ENCODE peak calls at places on chromosomes 1 and 21, in seven cellular contexts. Q, O, N, S, L, P and C are unnamed samples.

GRCh38 chr1:201779351-201779880 is 49.5 kb upstream of the IPO9 start:
- DNase-seq in N (no peak), P (no peak), S (no peak), O (no peak), L (no peak), Q (no peak), C (no peak)

GRCh38 chr1:165645654-165646366 is 14.8 kb downstream of the MGST3 start:
- DNase-seq in N (no peak), L (no peak), S (no peak), Q (peak), P (no peak), O (no peak), C (no peak)

GRCh38 chr1:14149431-14149830 is 449.1 kb upstream of the KAZN start:
- DNase-seq in P (no peak), O (no peak), N (no peak), S (no peak), Q (peak), L (no peak), C (no peak)

GRCh38 chr1:145824499-145824842 is 471 bp downstream of the POLR3C start:
- DNase-seq in N (no peak), L (no peak), Q (no peak), O (no peak), S (no peak), P (no peak), C (no peak)

GRCh38 chr1:22471078-22471477 is 19.4 kb downstream of the ZBTB40 start:
- DNase-seq in N (no peak), O (no peak), Q (peak), L (no peak), S (peak), P (no peak), C (no peak)

GRCh38 chr1:208201241-208201640 is 42.9 kb downstream of the PLXNA2 start:
- DNase-seq in O (no peak), N (no peak), L (no peak), P (no peak), Q (peak), S (peak), C (no peak)

GRCh38 chr1:54335396-54336056 is 70.7 kb downstream of the SSBP3 start:
- DNase-seq in N (peak), P (no peak), S (peak), L (no peak), O (no peak), Q (peak), C (no peak)

GRCh38 chr1:29342351-29342750 is 106.0 kb downstream of the PTPRU start:
- DNase-seq in L (no peak), O (no peak), N (no peak), S (no peak), Q (no peak), P (no peak), C (no peak)

GRCh38 chr1:59671066-59671952 is 143.4 kb upstream of the HOOK1 start:
- DNase-seq in P (no peak), L (no peak), N (no peak), S (no peak), O (no peak), Q (no peak), C (no peak)

GRCh38 chr1:58584082-58584895 is 7.2 kb upstream of the TACSTD2 start:
- DNase-seq in P (peak), L (no peak), N (no peak), Q (peak), O (no peak), S (peak), C (no peak)

GRCh38 chr1:246317723-246318359 is 189.2 kb downstream of the SMYD3 start:
- DNase-seq in N (no peak), L (no peak), O (no peak), Q (peak), P (no peak), S (no peak), C (no peak)

GRCh38 chr21:15088483-15088882 is 23.7 kb upstream of the NRIP1 start:
- DNase-seq in L (no peak), P (no peak), O (no peak), S (no peak), Q (no peak), N (no peak), C (no peak)

GRCh38 chr1:234608720-234609527 is 1.1 kb downstream of the IRF2BP2 start:
- DNase-seq in L (peak), N (no peak), O (no peak), S (peak), Q (peak), P (no peak), C (no peak)

GRCh38 chr1:155105604-155106011 is 22.1 kb upstream of the EFNA1 start:
- DNase-seq in Q (no peak), N (no peak), S (no peak), O (no peak), L (no peak), P (no peak), C (no peak)

GRCh38 chr1:63643926-63644325 is 50.7 kb downstream of the PGM1 start:
- DNase-seq in P (no peak), N (no peak), S (no peak), Q (peak), L (no peak), O (no peak), C (no peak)

GRCh38 chr1:226526801-226527595 is 21.6 kb upstream of the STUM start:
- DNase-seq in Q (peak), O (no peak), N (no peak), P (no peak), L (no peak), S (peak), C (no peak)

GRCh38 chr21:27036736-27037301 is 69.9 kb upstream of the ADAMTS5 start:
- DNase-seq in Q (no peak), N (no peak), P (no peak), S (no peak), O (no peak), L (no peak), C (no peak)

GRCh38 chr21:15421521-15421920 is 308.3 kb upstream of the USP25 start:
- DNase-seq in N (no peak), O (no peak), L (no peak), Q (no peak), S (no peak), P (no peak), C (no peak)

GRCh38 chr1:234518876-234519275 is 39.9 kb upstream of the TARBP1 start:
- DNase-seq in P (no peak), O (no peak), L (no peak), Q (no peak), N (no peak), S (no peak), C (no peak)